ENCODE peak calls at places on chromosomes 16 and 17, in ten cellular contexts. I is breast epithelium, Q is AG04449, J is hepatocyte, X is retinal pigment epithelial cell, M is osteoblast, C is uterus, P is A549, T is transverse colon, F is psoas muscle. V is an unnamed sample.

GRCh38 chr17:8488931-8489330 is 53.2 kb downstream of the NDEL1 start:
- DNase-seq in Q (peak; percentile 82), X (peak; percentile 69), C (peak; percentile 64), T (no peak), F (peak; percentile 76), P (no peak), I (no peak), J (peak; percentile 71), M (peak; percentile 97), V (no peak)

GRCh38 chr16:12173121-12173520 is 196.6 kb downstream of the SNX29 start:
- DNase-seq in X (no peak), J (no peak), C (no peak), P (no peak), T (no peak), M (no peak), F (no peak), Q (no peak), I (no peak), V (no peak)

GRCh38 chr16:53768593-53768992 is 64.6 kb downstream of the FTO start:
- DNase-seq in I (no peak), J (peak; percentile 20), P (peak; percentile 39), X (peak; percentile 26), C (no peak), Q (peak; percentile 81), T (no peak), F (no peak), M (peak; percentile 74), V (no peak)

GRCh38 chr17:35791681-35792350 is 3.6 kb downstream of the MMP28 start:
- DNase-seq in F (no peak), I (no peak), Q (no peak), T (no peak), C (no peak), J (no peak), M (no peak), X (no peak), P (no peak), V (no peak)

GRCh38 chr16:69709456-69710084 is 16.8 kb downstream of the NQO1 start:
- DNase-seq in Q (no peak), M (peak; percentile 71), F (no peak), J (peak; percentile 75), C (no peak), X (peak; percentile 32), T (no peak), P (peak; percentile 58), I (no peak), V (peak; percentile 29)

GRCh38 chr17:67121317-67121887 is 77.0 kb downstream of the CACNG1 start:
- DNase-seq in P (no peak), M (no peak), J (no peak), I (no peak), F (no peak), C (no peak), X (no peak), Q (no peak), T (no peak), V (no peak)

GRCh38 chr17:44589316-44590071 is 32.2 kb downstream of the FZD2 start:
- DNase-seq in I (no peak), M (peak; percentile 73), J (no peak), C (no peak), T (no peak), P (no peak), F (no peak), X (no peak), Q (no peak), V (no peak)

GRCh38 chr16:90026135-90026534 is 6.9 kb upstream of the DBNDD1 start:
- DNase-seq in C (no peak), M (peak; percentile 19), P (no peak), Q (no peak), I (no peak), J (no peak), F (no peak), X (no peak), T (no peak), V (no peak)

GRCh38 chr16:28112908-28113307 is 49.4 kb upstream of the GSG1L start:
- DNase-seq in T (no peak), Q (no peak), C (no peak), J (no peak), I (no peak), F (no peak), X (no peak), M (peak; percentile 10), P (no peak), V (no peak)

GRCh38 chr17:7916799-7917198 is 710 bp upstream of the RNF227 start:
- DNase-seq in X (no peak), P (no peak), J (no peak), T (no peak), M (peak; percentile 95), C (peak; percentile 48), I (no peak), F (no peak), Q (peak; percentile 36), V (no peak)

GRCh38 chr16:53756329-53756996 is 52.5 kb downstream of the FTO start:
- DNase-seq in T (no peak), P (no peak), Q (no peak), J (no peak), X (no peak), M (no peak), F (no peak), I (no peak), C (no peak), V (no peak)

GRCh38 chr16:2224183-2224486 is 744 bp downstream of the E4F1 start:
- DNase-seq in X (no peak), F (no peak), Q (no peak), C (no peak), P (no peak), I (no peak), M (peak; percentile 98), J (no peak), T (no peak), V (no peak)

GRCh38 chr17:27978689-27979175 is 63.7 kb upstream of the NLK start:
- DNase-seq in J (no peak), P (no peak), F (no peak), C (no peak), Q (no peak), T (no peak), X (no peak), I (no peak), M (no peak), V (no peak)

GRCh38 chr17:56912105-56912999 is 1.5 kb downstream of the TRIM25 start:
- DNase-seq in F (peak; percentile 87), J (no peak), C (peak; percentile 51), X (no peak), Q (no peak), P (no peak), M (no peak), I (no peak), T (peak; percentile 33), V (no peak)

GRCh38 chr16:4769306-4769638 is 2.3 kb upstream of the ZNF500 start:
- DNase-seq in I (no peak), X (no peak), Q (no peak), F (no peak), P (no peak), M (peak; percentile 34), C (no peak), J (no peak), T (no peak), V (no peak)

GRCh38 chr16:73384561-73384960 is 336.6 kb upstream of the ZFHX3 start:
- DNase-seq in Q (no peak), C (no peak), I (no peak), F (no peak), J (no peak), M (no peak), X (no peak), T (no peak), P (no peak), V (no peak)

GRCh38 chr17:74454197-74455024 is 12.0 kb upstream of the CD300A start:
- DNase-seq in Q (no peak), M (peak; percentile 99), X (peak; percentile 51), J (peak; percentile 97), T (peak; percentile 94), I (no peak), C (peak; percentile 90), F (peak; percentile 96), P (peak; percentile 48), V (no peak)
- H3K4me3 ChIP-seq in Q (peak overlapping the region; percentile 45), M (peak overlapping the region; percentile 64), X (peak overlapping the region; percentile 42), J (no peak overlapping the region), T (peak overlapping the region; percentile 51), I (peak overlapping the region; percentile 55), C (peak overlapping the region; percentile 43), F (peak overlapping the region; percentile 65), P (peak overlapping the region; percentile 44), V (peak overlapping the region; percentile 25)

DNA sequence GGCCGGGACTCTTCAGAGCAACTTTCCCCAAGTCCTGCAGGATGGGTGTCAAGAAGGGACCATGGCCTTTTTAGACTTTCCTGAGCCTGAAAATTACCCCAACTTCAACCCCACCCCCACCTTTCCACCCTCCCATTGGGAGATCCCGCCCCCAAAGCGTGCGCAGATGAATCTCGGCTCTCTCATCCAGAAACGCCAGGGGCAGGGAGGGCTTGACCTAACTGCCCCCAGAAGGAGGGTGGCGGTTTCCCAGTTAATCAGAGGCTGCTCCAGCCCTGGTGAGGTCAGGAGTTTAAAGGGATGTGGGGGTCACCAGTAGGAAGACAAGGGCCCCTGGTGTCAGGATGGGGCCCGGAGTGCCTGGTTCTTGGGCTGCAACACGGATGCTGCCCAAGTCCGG is 480 bp downstream of the KIF19 start:
- DNase-seq in M (peak; percentile 79), P (no peak), I (no peak), Q (no peak), C (no peak), X (no peak), T (no peak), J (no peak), F (no peak), V (no peak)
- H3K4me3 ChIP-seq in M (no peak overlapping the region), P (no peak overlapping the region), I (peak overlapping the region; percentile 39), Q (no peak overlapping the region), C (no peak overlapping the region), X (no peak overlapping the region), T (peak overlapping the region; percentile 44), J (no peak overlapping the region), F (peak overlapping the region; percentile 68), V (peak overlapping the region; percentile 34)

DNA sequence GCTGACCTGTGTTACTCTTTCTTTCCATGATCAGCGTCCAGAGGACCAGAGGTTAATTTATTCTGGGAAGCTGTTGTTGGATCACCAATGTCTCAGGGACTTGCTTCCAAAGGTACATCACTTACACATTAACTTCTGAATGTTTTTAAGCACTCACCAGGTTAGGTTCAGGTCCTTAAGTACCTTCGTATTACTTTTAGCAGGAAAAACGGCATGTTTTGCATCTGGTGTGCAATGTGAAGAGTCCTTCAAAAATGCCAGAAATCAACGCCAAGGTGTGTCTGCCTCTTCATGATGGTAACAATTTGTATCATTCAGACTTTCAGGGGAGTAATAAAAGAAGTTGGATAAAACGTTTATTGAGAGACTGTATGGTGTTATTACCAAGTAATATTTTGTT is 3.3 kb downstream of the HERPUD1 start:
- DNase-seq in M (no peak), T (no peak), C (no peak), X (no peak), Q (no peak), F (no peak), I (no peak), P (no peak), J (no peak), V (no peak)
- H3K4me3 ChIP-seq in M (peak overlapping the region; percentile 92), T (peak overlapping the region; percentile 94), C (peak overlapping the region; percentile 95), X (no peak overlapping the region), Q (peak overlapping the region; percentile 89), F (peak overlapping the region; percentile 92), I (peak overlapping the region; percentile 99), P (no peak overlapping the region), J (no peak overlapping the region), V (no peak overlapping the region)

DNA sequence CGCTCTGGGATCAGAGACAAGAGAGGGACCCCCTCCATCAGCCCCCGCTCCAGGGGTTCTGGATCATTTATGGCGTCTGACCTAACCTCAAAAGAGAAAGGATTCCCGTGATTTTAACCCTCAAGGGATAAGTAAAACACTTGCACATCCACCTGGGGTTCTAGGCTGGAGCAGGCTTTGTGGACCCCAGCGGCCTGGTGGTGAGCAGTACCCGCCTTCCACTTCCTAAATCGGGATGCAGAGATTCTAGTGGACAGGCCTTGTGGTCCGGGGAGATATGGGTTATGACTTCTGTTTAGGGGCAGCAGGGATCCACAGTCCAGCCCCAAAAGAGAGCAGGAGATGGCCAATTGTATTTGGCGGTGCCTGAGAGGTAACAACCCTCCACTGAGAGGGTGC is 684 bp upstream of the PITPNM3 start:
- DNase-seq in X (no peak), C (no peak), T (no peak), I (no peak), J (no peak), P (no peak), Q (no peak), M (no peak), F (no peak), V (no peak)
- H3K4me3 ChIP-seq in X (no peak overlapping the region), C (peak overlapping the region; percentile 62), T (peak overlapping the region; percentile 62), I (peak overlapping the region; percentile 71), J (no peak overlapping the region), P (peak overlapping the region; percentile 82), Q (no peak overlapping the region), M (no peak overlapping the region), F (no peak overlapping the region), V (peak overlapping the region; percentile 47)

V was measured in iPS DF 6.9.